ENCODE peak calls at places on chromosomes 16 and 17, in eight cellular contexts. F is suprapubic skin; O is foreskin fibroblast; V is WERI-Rb-1; K is K562; W is CD8-positive, alpha-beta T cell; Z is aorta; J is fibroblast of lung. Q is an unnamed sample.

GRCh38 chr17:2955931-2956582 is 107.3 kb downstream of the OR1D5 start:
- DNase-seq in K (no peak), Z (peak), O (no peak), J (no peak), W (no peak), V (peak), F (no peak), Q (no peak)

GRCh38 chr17:1413281-1413791 is 13.3 kb upstream of the YWHAE start:
- DNase-seq in K (peak), F (no peak), O (peak), V (peak), W (no peak), J (peak), Z (peak), Q (peak)

GRCh38 chr17:19719365-19720209 is 3.2 kb upstream of the SLC47A2 start:
- DNase-seq in V (no peak), Z (no peak), W (no peak), K (no peak), J (no peak), F (peak), O (no peak), Q (peak)

GRCh38 chr16:87704754-87705353 is 60.9 kb downstream of the KLHDC4 start:
- DNase-seq in Z (no peak), O (no peak), W (no peak), V (no peak), F (no peak), K (no peak), J (peak), Q (no peak)

GRCh38 chr17:77882481-77883212 is 75.9 kb upstream of the TNRC6C start:
- DNase-seq in O (no peak), W (peak), V (peak), K (peak), Z (peak), J (peak), F (no peak), Q (no peak)

GRCh38 chr16:60077791-60078280 is 1343.7 kb upstream of the GOT2 start:
- DNase-seq in O (no peak), J (no peak), W (no peak), F (no peak), V (no peak), K (no peak), Z (no peak), Q (no peak)

GRCh38 chr17:71600137-71600789 is 520.6 kb upstream of the SOX9 start:
- DNase-seq in F (no peak), K (no peak), Z (no peak), J (no peak), O (no peak), V (no peak), W (no peak), Q (no peak)

GRCh38 chr16:79067600-79067999 is 532.9 kb downstream of the MAF start:
- DNase-seq in O (no peak), V (no peak), W (no peak), F (no peak), K (no peak), Z (no peak), J (no peak), Q (no peak)

GRCh38 chr17:78316867-78317816 is 42.7 kb downstream of the SOCS3 start:
- DNase-seq in O (peak), W (no peak), F (peak), J (peak), V (peak), Z (no peak), K (peak), Q (no peak)

GRCh38 chr16:68463904-68464303 is 15.6 kb upstream of the SMPD3 start:
- DNase-seq in J (no peak), K (no peak), V (no peak), F (no peak), Z (no peak), W (no peak), O (no peak), Q (no peak)

GRCh38 chr17:56441331-56441730 is 152.2 kb upstream of the NOG start:
- DNase-seq in W (no peak), F (no peak), J (peak), Z (no peak), O (peak), K (no peak), V (no peak), Q (no peak)

GRCh38 chr17:3659541-3660111 is 8.8 kb downstream of the TAX1BP3 start:
- DNase-seq in Z (peak), V (no peak), O (peak), F (peak), J (peak), W (no peak), K (no peak), Q (peak)

DNA sequence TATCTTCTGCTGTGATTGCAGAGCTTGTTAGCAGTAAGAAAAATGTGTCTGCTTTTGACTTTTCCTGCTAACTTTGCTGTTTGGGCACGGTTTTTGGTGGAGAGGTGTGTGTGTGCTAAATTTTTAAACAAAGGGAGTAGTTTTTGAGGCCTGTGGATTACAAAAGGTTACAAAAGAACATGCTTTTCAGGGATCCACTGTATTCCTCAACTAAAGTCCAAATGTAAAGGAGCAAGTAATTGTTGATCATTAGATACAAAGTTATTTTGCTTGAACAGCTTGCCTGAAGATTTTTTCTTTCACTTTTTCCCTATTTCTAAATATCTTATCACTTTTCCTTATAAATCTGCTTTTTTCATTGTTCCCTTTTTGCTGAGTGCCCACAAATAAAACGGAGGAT is 2.0 kb downstream of the KPNB1 start:
- DNase-seq in J (no peak), V (no peak), F (no peak), W (no peak), O (no peak), K (no peak), Z (no peak), Q (no peak)
- H3K4me3 ChIP-seq in J (peak), V (peak), F (no peak), W (no peak), O (peak), K (peak), Z (no peak), Q (no peak)

DNA sequence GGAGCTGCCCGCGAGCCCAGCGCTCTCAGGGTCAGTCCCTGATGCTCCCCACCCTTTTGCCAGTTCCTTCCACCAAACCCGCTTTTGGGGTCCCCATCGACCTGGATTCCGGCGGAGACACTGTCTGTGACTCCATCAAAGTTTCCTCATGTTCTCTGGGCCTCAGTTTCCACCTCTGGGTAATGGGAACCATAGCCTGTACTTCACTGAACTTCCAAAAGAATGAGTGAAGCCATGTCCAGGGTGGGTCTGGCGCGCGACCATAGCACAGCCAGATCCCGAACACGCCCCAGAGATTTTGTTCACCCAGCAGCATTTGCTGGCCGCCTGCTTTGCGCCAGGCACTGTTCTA is 328 bp downstream of the SDR42E2 start:
- DNase-seq in W (no peak), K (no peak), V (no peak), F (no peak), J (no peak), O (no peak), Z (no peak), Q (no peak)
- H3K4me3 ChIP-seq in W (peak), K (no peak), V (no peak), F (peak), J (no peak), O (no peak), Z (no peak), Q (peak)

GRCh38 chr16:3842994-3843393 is 37.5 kb downstream of the CREBBP start:
- DNase-seq in F (no peak), O (peak), K (no peak), V (no peak), Z (no peak), J (no peak), W (no peak), Q (no peak)
- H3K4me3 ChIP-seq in F (no peak), O (no peak), K (no peak), V (no peak), Z (peak), J (no peak), W (no peak), Q (no peak)

GRCh38 chr17:48556534-48557401 is 11.9 kb upstream of the HOXB2 start:
- DNase-seq in Z (no peak), J (peak), V (no peak), F (no peak), K (peak), O (peak), W (no peak), Q (no peak)

GRCh38 chr17:48554412-48555090 is 9.6 kb upstream of the HOXB2 start:
- DNase-seq in Z (no peak), J (peak), W (no peak), V (no peak), F (no peak), K (no peak), O (no peak), Q (no peak)

GRCh38 chr17:48553837-48554236 is 8.9 kb upstream of the HOXB2 start:
- DNase-seq in W (no peak), K (no peak), J (peak), Z (no peak), V (no peak), F (no peak), O (no peak), Q (no peak)

GRCh38 chr17:48555183-48555615 is 10.3 kb upstream of the HOXB2 start:
- DNase-seq in Z (no peak), J (peak), V (peak), W (no peak), O (peak), F (no peak), K (peak), Q (no peak)

DNA sequence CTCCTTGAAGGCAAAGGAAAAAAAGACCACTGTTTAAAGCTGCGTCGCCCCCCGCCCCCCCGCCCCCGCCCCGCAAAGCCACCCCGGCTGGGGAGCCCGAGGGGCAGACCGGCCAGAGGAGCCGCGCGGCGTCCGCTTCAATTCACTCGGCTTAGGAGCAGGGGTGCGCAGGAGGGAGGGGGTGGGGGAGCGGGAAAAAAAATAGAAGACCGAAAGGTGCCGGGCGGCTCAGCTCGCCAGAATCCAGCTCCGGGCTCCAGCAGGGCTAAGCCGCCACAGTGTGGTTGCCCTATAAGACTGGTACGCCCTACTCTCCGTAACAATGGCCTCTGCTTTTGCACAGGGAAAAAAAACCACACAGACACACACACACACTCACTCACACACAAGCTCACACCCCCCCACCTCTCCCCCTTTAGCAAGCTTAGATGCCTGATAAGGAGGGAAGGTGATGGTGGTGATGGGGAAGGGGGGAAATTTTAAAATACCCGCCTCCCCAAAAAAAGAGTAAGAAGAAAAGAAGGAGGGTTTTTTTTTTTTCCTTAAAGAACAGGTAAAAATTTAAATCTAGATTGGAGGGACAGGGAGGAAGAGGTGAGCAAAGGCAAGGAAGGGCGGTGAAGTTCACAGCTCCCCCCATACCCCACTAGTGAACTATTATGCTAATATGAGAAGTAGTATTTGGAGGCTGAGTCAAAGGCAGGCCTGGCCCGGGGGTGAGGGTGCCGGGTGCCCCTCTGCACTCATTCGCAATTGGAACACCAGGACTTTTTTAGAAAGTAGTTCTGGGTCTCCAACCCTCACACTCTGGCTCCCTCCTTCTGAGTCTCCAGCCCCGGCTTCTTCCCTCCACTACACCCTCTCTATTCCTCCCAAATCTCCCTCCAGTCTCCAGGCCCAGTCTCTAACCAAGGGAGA is 11.0 kb upstream of the HOXB2 start:
- DNase-seq in K (peak), O (no peak), J (peak), Z (no peak), V (peak), W (no peak), F (no peak), Q (no peak)
- H3K4me3 ChIP-seq in K (peak), O (peak), J (peak), Z (peak), V (peak), W (peak), F (peak), Q (peak)

DNA sequence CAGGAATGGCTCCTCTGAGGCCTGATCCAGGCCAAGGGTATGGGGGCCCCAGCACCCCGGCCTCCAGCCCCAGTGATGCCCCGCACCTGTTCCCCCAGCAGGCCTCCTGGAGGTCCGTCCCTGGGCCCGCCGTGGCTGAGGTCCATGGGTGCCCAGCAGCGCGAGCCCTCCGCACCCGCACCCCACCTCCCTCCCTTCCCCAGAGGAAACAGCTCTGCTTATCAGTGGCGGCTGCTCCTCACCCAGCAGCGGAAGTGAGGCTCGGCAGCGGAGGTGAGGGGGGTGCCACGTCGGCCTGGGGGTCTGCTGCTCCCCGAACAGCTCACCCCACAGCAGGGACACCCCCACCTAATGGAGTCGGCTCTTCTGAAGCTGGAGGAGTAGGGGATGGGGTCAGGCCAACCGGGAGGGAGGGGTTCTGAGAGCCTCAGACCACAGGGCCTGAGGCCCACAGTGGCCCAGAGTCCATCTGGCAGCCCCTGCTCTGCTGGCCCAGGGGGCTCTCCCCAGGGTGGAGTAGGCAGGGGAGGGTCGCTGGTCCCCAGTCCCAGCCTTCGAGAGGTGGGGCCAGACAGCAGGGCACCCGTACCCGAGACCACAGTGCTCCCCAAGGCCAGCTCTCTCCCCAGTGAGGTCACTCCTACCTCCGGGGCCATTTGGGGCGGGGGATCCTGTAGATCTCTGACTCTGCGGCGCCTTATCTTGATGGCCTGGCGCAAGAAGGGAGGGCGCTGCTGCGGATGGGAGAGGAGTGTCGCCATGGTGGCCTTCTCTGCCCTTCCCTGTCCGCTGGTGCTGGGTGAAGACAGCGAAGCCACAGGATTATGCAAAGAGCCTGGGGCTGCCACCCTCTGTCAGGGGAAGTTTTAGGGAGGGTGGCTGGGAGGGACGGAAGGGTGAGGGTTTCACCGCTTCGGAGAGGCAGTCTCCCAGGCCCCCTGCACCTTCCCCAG is at the start of gene UNC13D:
- DNase-seq in V (peak), O (no peak), W (peak), K (peak), F (no peak), Z (no peak), J (no peak), Q (peak)
- H3K4me3 ChIP-seq in V (no peak), O (no peak), W (peak), K (peak), F (peak), Z (no peak), J (no peak), Q (no peak)